ENCODE peak calls at places on chromosomes 5 and 9, in four cellular contexts. One of them, this sample, is unnamed. For H3K4me1, the result is how much of the 10 kb centered on the place peaks cover.

GRCh38 chr5:173907686-173908371 is 19.7 kb downstream of the CPEB4 start:
- DNase-seq in H9: no peak
- DNase-seq in body of pancreas: no peak
- DNase-seq in mucosa of descending colon: no peak
- DNase-seq in this sample: no peak

GRCh38 chr9:4315582-4316215 is 15.8 kb upstream of the GLIS3 start:
- DNase-seq in H9: peak
- DNase-seq in body of pancreas: peak
- DNase-seq in mucosa of descending colon: peak
- DNase-seq in this sample: peak

GRCh38 chr5:72152506-72152905 is 45.2 kb downstream of the MAP1B start:
- DNase-seq in H9: no peak
- DNase-seq in body of pancreas: no peak
- DNase-seq in mucosa of descending colon: no peak
- DNase-seq in this sample: no peak

GRCh38 chr5:38556115-38556598 is 289 bp downstream of the LIFR start:
- DNase-seq in H9: no peak
- DNase-seq in body of pancreas: peak
- DNase-seq in mucosa of descending colon: no peak
- DNase-seq in this sample: no peak

GRCh38 chr9:124590886-124591641 is 83.9 kb upstream of the NR5A1 start:
- DNase-seq in H9: no peak
- DNase-seq in body of pancreas: no peak
- DNase-seq in mucosa of descending colon: no peak
- DNase-seq in this sample: peak

GRCh38 chr5:10599828-10600227 is 36.0 kb downstream of the ANKRD33B start:
- DNase-seq in H9: no peak
- DNase-seq in body of pancreas: no peak
- DNase-seq in mucosa of descending colon: no peak
- DNase-seq in this sample: no peak

GRCh38 chr5:132421442-132421841 is 51.9 kb downstream of the SLC22A5 start:
- DNase-seq in H9: no peak
- DNase-seq in body of pancreas: no peak
- DNase-seq in mucosa of descending colon: no peak
- DNase-seq in this sample: no peak

GRCh38 chr5:79829260-79829659 is 139.6 kb downstream of the CMYA5 start:
- DNase-seq in H9: peak
- DNase-seq in body of pancreas: no peak
- DNase-seq in mucosa of descending colon: no peak
- DNase-seq in this sample: peak

GRCh38 chr5:169893586-169893985 is 86.7 kb downstream of the INSYN2B start:
- DNase-seq in H9: no peak
- DNase-seq in body of pancreas: no peak
- DNase-seq in mucosa of descending colon: no peak
- DNase-seq in this sample: no peak

GRCh38 chr5:115601709-115602584 is at the start of gene TICAM2:
- DNase-seq in H9: peak
- DNase-seq in body of pancreas: peak
- DNase-seq in mucosa of descending colon: peak
- DNase-seq in this sample: peak

GRCh38 chr9:109793196-109793595 is 13.2 kb downstream of the PALM2AKAP2 start:
- DNase-seq in H9: no peak
- DNase-seq in body of pancreas: no peak
- DNase-seq in mucosa of descending colon: no peak
- DNase-seq in this sample: no peak

DNA sequence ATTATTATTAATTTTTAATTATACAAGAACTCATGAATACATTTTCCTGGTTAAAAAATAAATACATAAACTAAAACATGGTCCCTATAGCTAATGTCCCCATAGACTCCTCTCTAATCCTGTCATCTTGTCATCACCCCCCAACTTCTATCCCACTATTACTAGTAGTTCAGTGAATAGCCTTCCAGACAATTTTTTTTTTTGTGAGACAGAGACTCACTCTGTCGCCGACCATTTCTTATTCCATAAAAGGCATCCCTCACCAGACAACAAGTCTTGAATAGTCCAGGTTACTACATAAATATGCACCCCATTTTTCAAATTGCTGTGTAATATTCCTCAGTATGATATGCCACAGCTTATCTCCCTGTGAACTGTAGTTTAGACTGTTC is 6.5 kb upstream of the ABLIM3 start:
- DNase-seq in H9: no peak
- DNase-seq in body of pancreas: no peak
- DNase-seq in mucosa of descending colon: no peak
- DNase-seq in this sample: no peak
- H3K4me1 ChIP-seq in H9: under half
- H3K4me1 ChIP-seq in body of pancreas: under half
- H3K4me1 ChIP-seq in mucosa of descending colon: under half
- H3K4me1 ChIP-seq in this sample: under half

DNA sequence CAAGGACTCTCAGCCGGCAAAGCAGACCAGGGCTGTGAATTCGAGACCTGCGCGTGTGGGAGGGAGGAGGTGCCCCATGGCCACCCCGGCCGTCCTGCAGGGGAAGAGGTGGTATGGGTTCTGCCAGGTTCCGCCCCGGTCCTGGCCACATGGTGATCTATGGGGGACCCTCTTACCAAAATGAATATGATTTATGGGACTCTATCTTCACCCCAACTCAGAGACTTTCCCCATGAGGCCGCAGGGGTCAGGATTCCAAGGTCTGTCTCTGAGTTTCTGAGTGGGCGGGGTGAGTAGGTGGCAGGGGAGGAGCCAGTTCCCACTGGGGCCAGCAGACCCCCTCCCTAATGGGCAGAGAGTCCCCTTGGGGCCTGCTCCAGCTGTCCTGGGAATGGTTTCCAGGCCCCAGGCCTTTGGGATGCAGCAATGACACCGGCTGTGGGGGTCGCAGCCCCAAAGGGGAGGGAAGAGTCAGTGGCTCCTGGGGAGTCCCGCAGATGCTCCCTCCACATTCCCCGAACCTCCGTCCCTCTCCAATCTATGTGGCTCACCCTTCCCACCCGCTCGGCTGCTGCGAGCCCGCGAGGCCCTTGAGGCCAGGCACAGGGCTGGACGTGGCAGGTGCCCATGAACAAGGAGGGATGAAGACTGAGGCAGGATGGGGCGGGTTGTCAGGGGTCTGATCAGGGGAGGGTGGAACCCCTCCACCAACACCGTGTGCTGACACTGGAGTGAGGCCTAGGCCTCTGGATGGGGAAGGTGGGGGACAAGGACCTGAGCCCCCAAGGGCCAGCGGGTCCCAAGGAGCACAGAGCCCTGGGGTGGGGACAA is 20.1 kb upstream of the NOTCH1 start:
- DNase-seq in H9: no peak
- DNase-seq in body of pancreas: no peak
- DNase-seq in mucosa of descending colon: no peak
- DNase-seq in this sample: no peak
- H3K4me1 ChIP-seq in H9: under half
- H3K4me1 ChIP-seq in body of pancreas: under half
- H3K4me1 ChIP-seq in mucosa of descending colon: under half
- H3K4me1 ChIP-seq in this sample: under half

GRCh38 chr5:142215915-142216681 is 107.5 kb downstream of the NDFIP1 start:
- DNase-seq in H9: no peak
- DNase-seq in body of pancreas: peak
- DNase-seq in mucosa of descending colon: peak
- DNase-seq in this sample: no peak
- H3K4me1 ChIP-seq in H9: under half
- H3K4me1 ChIP-seq in body of pancreas: under half
- H3K4me1 ChIP-seq in mucosa of descending colon: under half
- H3K4me1 ChIP-seq in this sample: under half

GRCh38 chr5:57267796-57268195 is 93.9 kb downstream of the GPBP1 start:
- DNase-seq in H9: no peak
- DNase-seq in body of pancreas: no peak
- DNase-seq in mucosa of descending colon: no peak
- DNase-seq in this sample: no peak
- H3K4me1 ChIP-seq in H9: under half
- H3K4me1 ChIP-seq in body of pancreas: under half
- H3K4me1 ChIP-seq in mucosa of descending colon: under half
- H3K4me1 ChIP-seq in this sample: under half

GRCh38 chr5:142293486-142293885 is 31.3 kb downstream of the SPRY4 start:
- DNase-seq in H9: no peak
- DNase-seq in body of pancreas: no peak
- DNase-seq in mucosa of descending colon: no peak
- DNase-seq in this sample: no peak
- H3K4me1 ChIP-seq in H9: under half
- H3K4me1 ChIP-seq in body of pancreas: under half
- H3K4me1 ChIP-seq in mucosa of descending colon: under half
- H3K4me1 ChIP-seq in this sample: under half

DNA sequence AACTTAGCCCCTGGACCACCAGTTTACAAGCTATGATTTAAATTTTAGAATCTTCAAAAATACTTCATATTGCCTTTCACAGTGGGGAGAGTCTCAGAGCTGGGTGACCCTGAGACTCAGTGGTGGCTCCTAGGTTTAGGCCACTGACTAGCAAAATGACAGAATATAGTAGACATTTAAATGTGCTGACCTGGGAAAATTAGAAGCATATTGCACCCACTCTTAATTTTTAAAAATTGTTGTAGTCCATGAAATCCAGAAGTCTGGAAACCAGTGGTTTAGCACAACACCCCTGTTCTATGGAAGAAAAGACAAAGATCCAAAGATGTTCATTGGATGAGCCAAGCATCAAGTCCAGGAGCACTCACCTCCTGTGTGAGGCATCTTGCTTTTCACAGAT is 75.0 kb upstream of the PAPPA start:
- DNase-seq in H9: no peak
- DNase-seq in body of pancreas: no peak
- DNase-seq in mucosa of descending colon: no peak
- DNase-seq in this sample: no peak
- H3K4me1 ChIP-seq in H9: under half
- H3K4me1 ChIP-seq in body of pancreas: under half
- H3K4me1 ChIP-seq in mucosa of descending colon: under half
- H3K4me1 ChIP-seq in this sample: under half

GRCh38 chr5:34998058-34998789 is 49.5 kb downstream of the AGXT2 start:
- DNase-seq in H9: no peak
- DNase-seq in body of pancreas: no peak
- DNase-seq in mucosa of descending colon: no peak
- DNase-seq in this sample: no peak

GRCh38 chr5:35003018-35003957 is 44.5 kb downstream of the AGXT2 start:
- DNase-seq in H9: peak
- DNase-seq in body of pancreas: peak
- DNase-seq in mucosa of descending colon: no peak
- DNase-seq in this sample: peak

GRCh38 chr5:35004200-35004599 is 43.5 kb downstream of the AGXT2 start:
- DNase-seq in H9: peak
- DNase-seq in body of pancreas: no peak
- DNase-seq in mucosa of descending colon: no peak
- DNase-seq in this sample: no peak

GRCh38 chr5:35002459-35002858 is 45.3 kb downstream of the AGXT2 start:
- DNase-seq in H9: no peak
- DNase-seq in body of pancreas: no peak
- DNase-seq in mucosa of descending colon: no peak
- DNase-seq in this sample: no peak

DNA sequence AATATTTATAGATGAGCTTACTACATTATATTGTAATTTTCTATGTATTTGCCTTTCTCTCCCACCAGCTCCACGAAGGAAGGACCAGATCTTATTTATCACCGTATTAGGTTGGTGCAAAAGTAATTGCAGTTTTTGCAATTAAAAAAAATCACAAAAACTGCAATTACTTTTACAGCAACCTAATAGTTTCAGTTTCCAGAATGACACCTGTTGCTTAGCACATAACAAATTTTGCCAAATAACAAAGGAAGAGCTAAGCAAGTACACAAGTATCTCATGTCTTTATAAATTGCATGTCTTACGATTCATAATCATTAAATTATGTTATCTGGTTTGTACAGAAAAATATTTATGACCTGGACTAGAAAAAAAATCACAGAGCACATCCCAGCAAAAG is 45.9 kb downstream of the AGXT2 start:
- DNase-seq in H9: no peak
- DNase-seq in body of pancreas: no peak
- DNase-seq in mucosa of descending colon: no peak
- DNase-seq in this sample: no peak
- H3K4me1 ChIP-seq in H9: under half
- H3K4me1 ChIP-seq in body of pancreas: under half
- H3K4me1 ChIP-seq in mucosa of descending colon: under half
- H3K4me1 ChIP-seq in this sample: under half

DNA sequence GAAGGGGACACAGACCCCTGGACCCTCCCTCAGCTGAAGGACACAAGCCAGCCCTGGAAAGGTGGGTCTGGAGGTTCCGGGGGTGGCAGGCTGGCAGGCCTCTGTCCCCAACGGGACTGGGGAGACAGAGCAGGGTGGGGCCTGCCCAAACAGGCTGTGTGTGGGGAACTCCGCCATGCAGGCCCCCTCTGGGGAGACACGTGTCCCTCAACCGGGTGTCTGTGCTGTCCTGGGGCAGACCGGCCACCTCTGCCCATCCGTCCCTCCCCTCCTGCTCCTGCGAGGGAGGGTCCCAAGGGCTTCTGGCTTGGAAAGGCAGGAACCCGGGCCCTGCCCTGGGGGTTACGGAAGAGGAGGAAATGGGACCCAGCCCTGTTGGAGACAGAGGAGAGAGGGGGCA is 1.4 kb downstream of the SLC34A3 start:
- DNase-seq in H9: no peak
- DNase-seq in body of pancreas: no peak
- DNase-seq in mucosa of descending colon: no peak
- DNase-seq in this sample: no peak
- H3K4me1 ChIP-seq in H9: under half
- H3K4me1 ChIP-seq in body of pancreas: under half
- H3K4me1 ChIP-seq in mucosa of descending colon: under half
- H3K4me1 ChIP-seq in this sample: under half

This sample was measured in small intestine.